ENCODE peak calls at places on chromosomes 13 and 19, in nine cellular contexts. L, W, K, J, C, S, H, V and A are unnamed samples.

GRCh38 chr13:39035799-39036198 is 2.1 kb downstream of the PROSER1 start:
- DNase-seq in W (no peak), L (no peak), H (no peak), J (no peak), K (no peak), V (no peak), C (no peak), S (no peak), A (no peak)

GRCh38 chr19:30419581-30420180 is 47.5 kb downstream of the ZNF536 start:
- DNase-seq in W (no peak), C (no peak), J (no peak), H (no peak), K (no peak), V (no peak), S (no peak), L (no peak), A (peak)

GRCh38 chr19:55585658-55586339 is 5.2 kb upstream of the ZNF579 start:
- DNase-seq in W (peak), C (peak), J (peak), L (peak), V (peak), K (peak), S (peak), H (peak), A (peak)

GRCh38 chr13:111398715-111399299 is 78.4 kb downstream of the TEX29 start:
- DNase-seq in K (peak), J (no peak), S (no peak), C (no peak), V (no peak), W (no peak), H (no peak), L (no peak), A (peak)

GRCh38 chr19:32607479-32607878 is 26.5 kb downstream of the PDCD5 start:
- DNase-seq in C (no peak), J (no peak), L (no peak), V (no peak), S (no peak), W (no peak), H (no peak), K (no peak), A (no peak)

GRCh38 chr19:15213715-15214381 is 13.1 kb upstream of the NOTCH3 start:
- DNase-seq in W (no peak), J (peak), C (peak), K (peak), H (peak), S (no peak), L (no peak), V (peak), A (no peak)

GRCh38 chr19:27776020-27776419 is 1436.9 kb downstream of the UQCRFS1 start:
- DNase-seq in V (peak), J (no peak), W (no peak), L (peak), K (peak), C (peak), S (peak), H (peak), A (peak)

GRCh38 chr13:51995677-51996551 is 15.3 kb downstream of the ATP7B start:
- DNase-seq in W (peak), C (no peak), H (peak), L (peak), K (no peak), S (no peak), V (peak), J (no peak), A (no peak)

GRCh38 chr19:23071087-23071511 is 45.7 kb upstream of the ZNF730 start:
- DNase-seq in J (peak), K (peak), C (peak), V (peak), W (no peak), H (peak), S (peak), L (peak), A (no peak)

GRCh38 chr19:55640043-55640576 is 692 bp upstream of the ZNF580 start:
- DNase-seq in W (peak), J (peak), S (peak), V (peak), H (peak), C (peak), K (peak), L (peak), A (no peak)

GRCh38 chr13:79810671-79811070 is 329.7 kb downstream of the NDFIP2 start:
- DNase-seq in J (no peak), W (no peak), S (peak), K (no peak), H (peak), V (peak), C (peak), L (peak), A (no peak)

GRCh38 chr13:79837741-79838450 is 356.9 kb downstream of the NDFIP2 start:
- DNase-seq in L (peak), C (peak), V (peak), H (peak), W (no peak), K (peak), J (no peak), S (peak), A (no peak)

GRCh38 chr13:75760182-75760981 is 124.3 kb downstream of the LMO7 start:
- DNase-seq in L (peak), S (peak), H (no peak), V (no peak), C (no peak), J (no peak), W (peak), K (peak), A (no peak)

GRCh38 chr13:74661851-74662250 is 527.6 kb upstream of the KLF12 start:
- DNase-seq in H (no peak), W (no peak), C (no peak), L (no peak), K (peak), S (no peak), J (no peak), V (no peak), A (no peak)

GRCh38 chr13:58655086-58655485 is 1023.5 kb downstream of the PCDH17 start:
- DNase-seq in H (no peak), J (no peak), S (no peak), W (no peak), L (no peak), V (no peak), K (no peak), C (no peak), A (no peak)

GRCh38 chr19:3547301-3547731 is 8.3 kb downstream of the TEKTIP1 start:
- DNase-seq in K (peak), S (no peak), J (peak), H (no peak), V (peak), W (no peak), L (no peak), C (no peak), A (no peak)

GRCh38 chr13:26561636-26562537 is 4.4 kb downstream of the WASF3 start:
- DNase-seq in L (peak), W (peak), S (peak), J (no peak), C (peak), K (peak), H (peak), V (peak), A (no peak)

GRCh38 chr19:5826531-5827341 is 12.8 kb downstream of the FUT6 start:
- DNase-seq in J (peak), H (peak), K (peak), L (no peak), S (no peak), C (no peak), W (peak), V (peak), A (no peak)

GRCh38 chr19:53642381-53643099 is 10.7 kb downstream of the DPRX start:
- DNase-seq in H (no peak), W (no peak), S (no peak), V (no peak), L (no peak), C (no peak), K (no peak), J (no peak), A (no peak)

GRCh38 chr13:45333973-45334922 is 6.7 kb downstream of the TPT1 start:
- DNase-seq in W (no peak), V (peak), C (peak), K (peak), S (peak), L (peak), H (peak), J (no peak), A (no peak)

GRCh38 chr19:13764821-13765394 is 586 bp downstream of the MRI1 start:
- DNase-seq in H (no peak), V (peak), K (no peak), J (peak), S (no peak), L (no peak), W (no peak), C (no peak), A (no peak)

GRCh38 chr13:28719656-28720055 is 886 bp upstream of the SLC46A3 start:
- DNase-seq in S (peak), J (no peak), H (peak), K (peak), W (no peak), V (peak), C (peak), L (peak), A (no peak)

GRCh38 chr13:40666905-40667621 is 622 bp upstream of the FOXO1 start:
- DNase-seq in L (no peak), C (no peak), V (no peak), S (no peak), K (no peak), W (peak), J (peak), H (no peak), A (no peak)

GRCh38 chr19:9139609-9140158 is 513 bp upstream of the ZNF317 start:
- DNase-seq in S (no peak), C (no peak), H (peak), V (no peak), L (no peak), K (peak), J (no peak), W (no peak), A (no peak)

GRCh38 chr13:24671367-24672117 is 8.7 kb upstream of the ATP12A start:
- DNase-seq in H (peak), C (peak), J (peak), K (peak), L (peak), S (peak), V (peak), W (peak), A (no peak)

GRCh38 chr19:12794196-12794921 is 3.1 kb downstream of the JUNB start:
- DNase-seq in C (no peak), L (no peak), J (no peak), K (peak), S (peak), V (peak), W (no peak), H (peak), A (no peak)

GRCh38 chr13:75679459-75679858 is 43.3 kb downstream of the LMO7 start:
- DNase-seq in S (no peak), K (no peak), V (no peak), W (no peak), L (no peak), H (no peak), C (no peak), J (no peak), A (no peak)

GRCh38 chr13:73258396-73258795 is 199.6 kb downstream of the KLF5 start:
- DNase-seq in C (no peak), J (no peak), L (no peak), W (no peak), K (peak), S (peak), V (peak), H (no peak), A (no peak)

GRCh38 chr13:85170372-85170771 is 628.8 kb downstream of the SLITRK6 start:
- DNase-seq in H (no peak), L (no peak), W (no peak), V (no peak), S (no peak), K (no peak), C (no peak), J (no peak), A (no peak)

GRCh38 chr13:34933349-34933748 is 8.7 kb upstream of the NBEA start:
- DNase-seq in J (no peak), K (no peak), C (no peak), V (no peak), L (no peak), H (no peak), S (no peak), W (no peak), A (no peak)

GRCh38 chr19:18897108-18898029 is 1.4 kb upstream of the CERS1 start:
- DNase-seq in W (no peak), J (no peak), K (no peak), V (no peak), C (no peak), S (no peak), L (no peak), H (no peak), A (peak)

GRCh38 chr19:13530720-13531119 is 24.4 kb upstream of the CACNA1A start:
- DNase-seq in H (no peak), W (no peak), V (no peak), C (no peak), K (no peak), J (no peak), S (no peak), L (no peak), A (no peak)

GRCh38 chr13:36509369-36509768 is 77.1 kb downstream of the CCNA1 start:
- DNase-seq in L (no peak), K (no peak), V (no peak), S (no peak), C (no peak), W (no peak), J (peak), H (no peak), A (no peak)
- TF ChIP-seq CTCF in L (no peak), K (no peak), V (peak), S (no peak), C (no peak), W (no peak), J (peak), H (no peak), A (no peak)

GRCh38 chr19:8095354-8095886 is 42.9 kb downstream of the CCL25 start:
- DNase-seq in L (no peak), S (no peak), J (no peak), C (no peak), K (no peak), H (no peak), V (no peak), W (no peak), A (no peak)

GRCh38 chr19:8097198-8097597 is 44.6 kb downstream of the CCL25 start:
- DNase-seq in K (no peak), H (no peak), C (no peak), W (no peak), V (no peak), L (no peak), S (no peak), J (no peak), A (no peak)

GRCh38 chr19:8097681-8098567 is 45.4 kb downstream of the CCL25 start:
- DNase-seq in V (no peak), H (no peak), K (no peak), L (no peak), S (no peak), W (no peak), J (no peak), C (no peak), A (no peak)

GRCh38 chr19:8094336-8094735 is 41.8 kb downstream of the CCL25 start:
- DNase-seq in S (no peak), V (no peak), H (no peak), K (no peak), W (no peak), L (no peak), J (no peak), C (no peak), A (no peak)

DNA sequence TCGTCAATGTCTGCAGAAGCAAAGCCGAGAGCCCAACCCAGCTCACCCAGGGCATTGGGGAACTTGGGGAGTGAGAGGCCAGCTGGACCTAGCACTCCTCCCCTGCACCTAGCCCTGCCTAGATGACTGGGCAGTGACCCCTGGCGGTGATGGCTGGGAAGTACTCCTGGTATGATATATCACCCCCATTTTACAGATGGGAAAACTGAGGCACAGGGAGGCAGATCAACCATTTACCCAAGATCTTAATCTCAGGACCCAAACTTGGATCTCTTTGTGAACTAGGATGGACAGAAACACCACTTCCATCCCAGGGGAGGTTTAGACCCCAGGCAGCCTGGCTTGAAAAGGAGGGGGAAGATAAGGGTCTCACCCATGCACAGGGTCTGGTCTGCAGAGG is 43.5 kb downstream of the CCL25 start:
- DNase-seq in J (no peak), C (no peak), W (no peak), H (no peak), V (no peak), L (no peak), K (no peak), S (no peak), A (no peak)
- TF ChIP-seq CTCF in J (no peak), C (no peak), W (no peak), H (peak), V (no peak), L (no peak), K (no peak), S (no peak), A (no peak)

DNA sequence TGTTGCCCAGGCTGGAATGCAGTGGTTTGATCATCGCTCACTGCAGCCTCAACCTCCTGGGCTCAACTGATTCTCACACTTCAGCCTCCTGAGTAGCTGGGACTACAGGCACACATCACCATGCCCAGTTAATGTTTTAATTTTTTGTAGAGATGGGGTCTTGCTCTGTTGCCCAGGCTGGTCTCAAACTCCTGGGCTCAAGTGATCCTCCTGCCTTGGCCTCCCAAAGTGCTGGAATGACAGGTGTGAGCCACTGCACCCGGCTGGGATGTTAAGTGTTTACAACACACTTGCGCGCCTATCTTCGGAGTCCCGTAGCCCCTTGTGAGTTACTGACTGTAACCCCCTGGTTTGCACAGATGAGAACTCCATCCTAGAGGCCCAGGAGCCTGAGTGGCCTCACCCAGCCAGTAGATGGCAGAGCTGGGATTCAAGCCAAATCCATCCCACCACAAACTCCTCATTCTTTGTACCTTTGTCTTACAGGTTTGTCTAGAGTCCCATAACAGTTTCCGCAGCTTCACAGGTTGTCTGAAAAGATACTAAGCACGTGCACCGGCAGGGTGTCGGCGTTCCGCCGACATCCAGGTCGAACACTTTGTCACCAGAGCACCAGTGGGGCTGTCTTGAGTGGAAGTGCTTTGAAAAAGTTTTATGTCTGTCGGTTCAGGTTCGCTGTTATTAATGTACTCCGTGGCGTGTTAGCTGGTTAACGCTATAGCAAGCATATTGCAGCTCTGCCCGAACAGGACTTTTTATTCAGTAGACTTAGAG is 14.7 kb downstream of the MAG start:
- DNase-seq in W (no peak), S (no peak), L (no peak), C (no peak), J (peak), V (no peak), H (no peak), K (no peak), A (no peak)
- TF ChIP-seq CTCF in W (no peak), S (no peak), L (no peak), C (peak), J (peak), V (peak), H (peak), K (no peak), A (peak)

DNA sequence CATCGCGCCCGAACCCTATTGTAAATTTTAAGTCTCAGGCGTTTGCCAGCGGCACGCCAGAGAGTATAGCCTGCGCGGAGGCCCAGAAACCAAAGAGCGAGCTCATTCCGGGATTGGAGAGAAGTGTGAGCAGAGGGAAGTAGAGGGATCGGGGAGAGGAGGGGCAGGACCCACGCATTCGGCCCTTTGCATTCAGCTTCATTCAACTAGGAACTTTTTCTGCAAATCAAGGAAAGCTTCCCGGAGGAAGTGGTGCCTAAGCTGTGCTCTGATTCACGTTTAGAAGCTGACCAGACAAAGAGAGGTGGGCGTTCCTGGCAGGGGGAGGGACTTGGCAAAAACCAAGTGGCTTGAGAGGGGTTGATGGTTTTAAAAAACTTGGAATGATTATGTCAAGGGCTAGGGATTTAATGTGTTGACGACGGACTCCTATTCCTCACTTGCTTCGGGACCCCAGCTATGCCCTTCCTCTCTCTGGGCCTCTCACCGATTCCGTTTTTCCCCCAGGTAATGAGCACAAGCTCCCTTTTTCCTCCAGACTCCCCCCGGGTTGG is 858 bp upstream of the PRMT1 start:
- DNase-seq in C (peak), K (peak), H (peak), L (peak), V (peak), J (peak), W (peak), S (peak), A (peak)
- TF ChIP-seq CTCF in C (no peak), K (no peak), H (no peak), L (no peak), V (no peak), J (no peak), W (no peak), S (no peak), A (no peak)

DNA sequence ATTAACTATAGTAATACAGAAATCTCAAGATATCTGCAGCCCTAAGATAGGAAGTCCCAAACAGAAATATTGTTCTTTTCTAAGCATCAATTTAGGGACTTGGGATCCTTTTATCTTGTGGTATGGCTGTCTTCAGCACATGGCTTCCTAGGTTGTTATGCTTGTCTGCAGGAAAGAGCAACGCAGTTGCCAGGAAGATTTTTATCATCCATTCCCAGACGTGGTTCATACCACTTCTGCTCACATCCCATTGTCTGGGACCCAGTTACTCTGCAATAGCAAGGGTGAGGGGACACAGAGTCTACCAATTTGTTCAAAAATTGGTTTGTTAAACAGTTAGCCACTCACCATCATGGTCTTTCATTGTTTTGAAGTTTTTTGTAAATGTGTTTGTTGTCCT is 85.6 kb upstream of the RXFP2 start:
- DNase-seq in H (no peak), K (no peak), W (no peak), L (no peak), C (no peak), J (no peak), S (no peak), V (no peak), A (no peak)
- TF ChIP-seq CTCF in H (no peak), K (no peak), W (no peak), L (no peak), C (no peak), J (no peak), S (no peak), V (no peak), A (no peak)